ENCODE peak calls at places on chromosomes 12 and 14, in five cellular contexts. One of them, this sample, is unnamed.

GRCh38 chr14:96037891-96038557 is 1.1 kb upstream of the C14orf132 start:
- DNase-seq in transverse colon: peak
- DNase-seq in psoas muscle: peak
- DNase-seq in tibial artery: peak
- DNase-seq in heart right ventricle: no peak
- DNase-seq in this sample: no peak

GRCh38 chr12:12381982-12382381 is 25.1 kb downstream of the BORCS5 start:
- DNase-seq in psoas muscle: no peak
- DNase-seq in transverse colon: no peak
- DNase-seq in heart right ventricle: no peak
- DNase-seq in tibial artery: no peak
- DNase-seq in this sample: no peak

GRCh38 chr12:37543131-37543965 is 773.2 kb upstream of the ALG10B start:
- DNase-seq in tibial artery: no peak
- DNase-seq in heart right ventricle: no peak
- DNase-seq in psoas muscle: no peak
- DNase-seq in transverse colon: no peak
- DNase-seq in this sample: no peak

GRCh38 chr12:32125455-32126084 is 18.9 kb downstream of the BICD1 start:
- DNase-seq in heart right ventricle: no peak
- DNase-seq in psoas muscle: no peak
- DNase-seq in transverse colon: no peak
- DNase-seq in tibial artery: no peak
- DNase-seq in this sample: no peak

GRCh38 chr12:105724651-105725050 is 394.2 kb downstream of the C12orf75 start:
- DNase-seq in tibial artery: no peak
- DNase-seq in psoas muscle: no peak
- DNase-seq in transverse colon: no peak
- DNase-seq in heart right ventricle: no peak
- DNase-seq in this sample: no peak

GRCh38 chr12:106584104-106585064 is 1.6 kb downstream of the RFX4 start:
- DNase-seq in tibial artery: no peak
- DNase-seq in heart right ventricle: no peak
- DNase-seq in transverse colon: no peak
- DNase-seq in psoas muscle: no peak
- DNase-seq in this sample: no peak

GRCh38 chr12:115319641-115320040 is 635.7 kb upstream of the TBX3 start:
- DNase-seq in tibial artery: no peak
- DNase-seq in transverse colon: no peak
- DNase-seq in psoas muscle: no peak
- DNase-seq in heart right ventricle: no peak
- DNase-seq in this sample: no peak

GRCh38 chr14:101823511-101824120 is 62.1 kb downstream of the PPP2R5C start:
- DNase-seq in psoas muscle: no peak
- DNase-seq in tibial artery: no peak
- DNase-seq in transverse colon: peak
- DNase-seq in heart right ventricle: no peak
- DNase-seq in this sample: no peak

GRCh38 chr12:2944401-2945047 is 14.7 kb upstream of the TEAD4 start:
- DNase-seq in transverse colon: peak
- DNase-seq in heart right ventricle: peak
- DNase-seq in tibial artery: no peak
- DNase-seq in psoas muscle: peak
- DNase-seq in this sample: no peak

GRCh38 chr12:2285462-2285861 is 232.7 kb downstream of the CACNA1C start:
- DNase-seq in heart right ventricle: no peak
- DNase-seq in psoas muscle: no peak
- DNase-seq in transverse colon: no peak
- DNase-seq in tibial artery: peak
- DNase-seq in this sample: no peak

GRCh38 chr12:116860281-116860680 is 21.0 kb downstream of the HRK start:
- DNase-seq in heart right ventricle: no peak
- DNase-seq in psoas muscle: no peak
- DNase-seq in tibial artery: no peak
- DNase-seq in transverse colon: no peak
- DNase-seq in this sample: no peak
- H3K4me3 ChIP-seq in heart right ventricle: peak
- H3K4me3 ChIP-seq in psoas muscle: peak
- H3K4me3 ChIP-seq in tibial artery: peak
- H3K4me3 ChIP-seq in transverse colon: no peak
- H3K4me3 ChIP-seq in this sample: no peak

GRCh38 chr12:131312793-131313545 is 359.3 kb downstream of the ADGRD1 start:
- DNase-seq in tibial artery: no peak
- DNase-seq in transverse colon: no peak
- DNase-seq in psoas muscle: no peak
- DNase-seq in heart right ventricle: no peak
- DNase-seq in this sample: no peak
- TF ChIP-seq CTCF in tibial artery: no peak
- TF ChIP-seq CTCF in transverse colon: no peak
- TF ChIP-seq CTCF in psoas muscle: no peak
- TF ChIP-seq CTCF in heart right ventricle: no peak
- TF ChIP-seq CTCF in this sample: no peak

DNA sequence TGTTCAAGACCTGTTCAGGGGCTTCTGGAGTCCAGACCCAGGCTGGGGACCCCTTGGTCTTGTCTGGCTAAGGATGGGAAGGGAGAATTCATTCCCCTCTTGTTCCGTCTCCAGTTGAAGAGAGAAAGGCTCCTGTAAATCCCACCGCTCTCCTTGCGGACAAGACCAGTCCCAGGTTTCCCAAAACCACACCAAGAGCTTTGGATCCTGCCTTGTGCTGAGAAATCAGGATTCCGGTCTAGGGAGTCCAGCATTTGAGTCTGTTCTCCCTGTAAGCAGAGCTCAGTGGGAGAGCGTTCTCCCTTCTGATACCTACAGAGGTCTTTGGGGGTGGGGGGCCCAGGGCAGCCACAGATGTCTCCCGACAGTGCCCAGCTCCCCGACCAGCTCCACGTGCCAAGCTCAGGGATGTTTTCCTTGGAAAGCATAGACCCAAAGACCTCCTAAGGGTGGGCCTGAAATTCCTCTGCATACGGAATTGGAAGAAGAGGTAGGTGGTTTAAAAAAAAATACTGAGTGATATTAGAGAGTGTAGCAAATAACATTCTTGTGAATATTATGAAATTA is 1.9 kb downstream of the HOXC13 start:
- DNase-seq in psoas muscle: no peak
- DNase-seq in heart right ventricle: no peak
- DNase-seq in transverse colon: no peak
- DNase-seq in tibial artery: no peak
- DNase-seq in this sample: no peak
- H3K4me3 ChIP-seq in psoas muscle: no peak
- H3K4me3 ChIP-seq in heart right ventricle: no peak
- H3K4me3 ChIP-seq in transverse colon: no peak
- H3K4me3 ChIP-seq in tibial artery: peak
- H3K4me3 ChIP-seq in this sample: no peak

DNA sequence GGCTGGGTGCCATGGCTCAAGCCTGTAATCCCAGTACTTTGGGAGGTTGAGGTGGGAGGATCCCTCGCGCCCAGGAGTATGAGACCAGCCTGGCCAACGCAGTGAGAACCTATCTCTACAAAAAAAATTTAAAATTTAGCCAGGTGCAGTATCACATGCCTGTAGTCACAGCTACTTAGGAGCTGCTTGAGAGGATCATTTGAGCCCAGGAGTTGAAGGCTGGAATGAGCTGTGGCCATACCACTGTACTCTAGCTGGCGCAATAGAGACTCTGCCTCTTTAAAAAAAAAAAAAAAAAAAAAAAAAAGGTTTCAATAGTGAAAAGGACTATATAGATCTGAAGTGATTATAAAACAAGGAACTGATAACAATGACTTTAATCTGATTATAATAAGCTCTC is 13.5 kb downstream of the PSMA3 start:
- DNase-seq in tibial artery: no peak
- DNase-seq in heart right ventricle: no peak
- DNase-seq in transverse colon: no peak
- DNase-seq in psoas muscle: no peak
- DNase-seq in this sample: no peak
- TF ChIP-seq CTCF in tibial artery: no peak
- TF ChIP-seq CTCF in heart right ventricle: no peak
- TF ChIP-seq CTCF in transverse colon: no peak
- TF ChIP-seq CTCF in psoas muscle: no peak
- TF ChIP-seq CTCF in this sample: no peak

DNA sequence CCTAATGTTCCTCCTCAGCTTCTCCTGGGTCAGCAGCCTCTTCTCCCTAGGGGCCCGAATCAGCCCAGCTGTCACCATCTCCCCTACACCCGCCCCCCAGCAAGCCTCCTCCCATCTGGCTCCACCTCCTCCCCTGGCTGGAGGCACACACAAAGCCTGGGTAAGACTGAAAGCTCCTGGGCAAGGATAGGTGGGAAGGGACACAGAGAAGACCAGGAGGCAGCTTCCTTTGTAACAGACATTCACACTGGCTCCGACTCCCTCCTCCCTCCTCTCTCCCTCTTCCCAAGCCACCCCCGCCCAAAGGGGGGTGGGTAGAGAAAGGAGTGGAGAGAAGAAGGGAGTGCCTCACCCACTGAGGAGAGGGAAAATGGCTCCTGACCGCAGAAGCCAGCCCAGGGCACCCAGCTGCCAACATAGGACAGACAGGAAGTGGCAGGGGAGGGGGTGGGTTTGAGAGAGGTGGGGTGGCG is 4.0 kb downstream of the CHD4 start:
- DNase-seq in psoas muscle: peak
- DNase-seq in tibial artery: peak
- DNase-seq in transverse colon: peak
- DNase-seq in heart right ventricle: peak
- DNase-seq in this sample: no peak
- H3K4me3 ChIP-seq in psoas muscle: peak
- H3K4me3 ChIP-seq in tibial artery: peak
- H3K4me3 ChIP-seq in transverse colon: no peak
- H3K4me3 ChIP-seq in heart right ventricle: peak
- H3K4me3 ChIP-seq in this sample: peak

GRCh38 chr12:98002887-98003493 is 512.4 kb upstream of the TMPO start:
- DNase-seq in transverse colon: peak
- DNase-seq in psoas muscle: no peak
- DNase-seq in heart right ventricle: no peak
- DNase-seq in tibial artery: peak
- DNase-seq in this sample: peak
- TF ChIP-seq CTCF in transverse colon: no peak
- TF ChIP-seq CTCF in psoas muscle: peak
- TF ChIP-seq CTCF in heart right ventricle: peak
- TF ChIP-seq CTCF in tibial artery: peak
- TF ChIP-seq CTCF in this sample: peak

DNA sequence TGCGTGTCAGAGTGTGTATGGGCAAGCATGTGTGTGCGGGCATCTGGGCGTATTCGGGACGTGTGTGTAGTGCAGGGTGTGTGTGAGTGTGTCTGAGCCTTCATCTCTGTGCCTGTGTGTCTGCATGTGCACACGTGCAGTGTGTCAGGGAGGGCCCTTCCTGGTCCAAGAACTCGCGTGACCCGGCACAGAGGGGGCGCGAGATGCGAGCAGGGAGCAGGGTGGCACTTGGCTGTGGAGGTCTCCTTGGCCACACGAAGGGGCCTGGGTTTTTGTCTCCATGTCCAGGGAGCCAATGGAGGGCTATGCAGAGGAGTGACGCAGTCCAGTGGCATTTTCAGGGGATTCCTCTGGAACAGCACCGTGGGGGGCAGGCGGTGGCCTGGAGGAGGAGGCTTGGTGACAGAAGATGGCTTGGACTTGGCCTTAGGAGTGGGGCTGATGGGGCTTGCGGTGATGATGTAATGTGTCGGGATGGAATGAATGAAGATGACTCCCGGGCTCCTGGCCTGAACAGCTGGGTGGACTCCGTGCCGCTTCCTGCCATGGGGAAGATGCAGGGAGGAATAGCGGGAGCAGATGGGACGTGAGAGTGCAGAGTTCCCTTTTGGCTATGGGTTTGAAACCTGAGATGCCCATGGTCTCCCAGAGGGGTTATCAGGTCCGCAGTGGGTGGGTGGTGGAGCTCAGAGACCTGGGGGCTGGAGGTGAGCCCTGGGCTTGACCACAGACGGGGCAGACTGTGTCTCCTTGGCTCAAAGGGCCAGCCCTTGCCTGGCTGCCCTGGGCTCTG is 208.3 kb downstream of the PHETA1 start:
- DNase-seq in tibial artery: no peak
- DNase-seq in heart right ventricle: no peak
- DNase-seq in transverse colon: no peak
- DNase-seq in psoas muscle: no peak
- DNase-seq in this sample: no peak
- H3K4me3 ChIP-seq in tibial artery: no peak
- H3K4me3 ChIP-seq in heart right ventricle: no peak
- H3K4me3 ChIP-seq in transverse colon: no peak
- H3K4me3 ChIP-seq in psoas muscle: no peak
- H3K4me3 ChIP-seq in this sample: no peak

DNA sequence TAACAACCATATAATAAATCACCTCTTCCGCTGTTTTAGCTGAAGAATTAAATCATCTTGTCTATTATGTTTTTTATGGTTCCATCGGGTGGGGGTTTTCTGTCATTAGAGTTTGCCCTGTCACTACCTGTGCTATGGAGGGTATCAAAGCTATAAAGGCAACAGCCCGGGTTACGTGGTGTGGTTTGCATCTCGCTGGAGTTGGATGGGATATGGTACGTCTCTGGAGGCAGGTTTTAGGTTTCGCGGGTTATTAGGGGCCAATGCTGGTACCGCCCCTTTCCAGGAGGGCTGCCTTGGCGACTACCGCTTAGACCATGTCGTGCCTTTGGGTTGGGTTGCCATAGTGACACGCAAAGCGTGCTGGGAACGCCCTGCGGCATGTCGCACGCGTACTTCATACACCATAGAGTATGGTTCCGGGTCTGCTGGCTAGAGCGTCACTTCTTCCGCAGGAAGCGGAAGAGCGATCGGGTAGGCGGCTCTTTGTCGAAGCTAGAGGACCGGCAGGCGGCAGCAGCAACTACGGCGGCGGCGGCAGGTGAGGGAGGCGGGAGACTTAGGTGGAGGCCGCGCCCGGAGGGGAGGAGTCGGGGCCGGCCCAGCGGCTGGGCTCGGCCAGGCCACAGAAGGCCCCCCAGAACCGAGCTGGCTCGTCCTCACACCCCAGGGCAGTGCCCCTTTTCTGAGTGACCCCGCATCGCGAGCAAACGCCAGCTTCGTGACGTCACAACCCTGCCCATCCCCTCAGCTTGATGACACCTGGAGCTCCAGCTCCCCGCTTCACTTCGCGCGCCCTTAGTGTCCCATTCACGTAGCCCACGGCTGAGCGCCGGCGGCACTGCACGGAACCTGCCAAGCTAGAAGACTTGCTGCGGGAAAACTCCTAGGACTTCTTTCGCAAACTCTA is at the start of gene ZC3H10:
- DNase-seq in transverse colon: peak
- DNase-seq in heart right ventricle: peak
- DNase-seq in tibial artery: peak
- DNase-seq in psoas muscle: peak
- DNase-seq in this sample: peak
- TF ChIP-seq CTCF in transverse colon: no peak
- TF ChIP-seq CTCF in heart right ventricle: peak
- TF ChIP-seq CTCF in tibial artery: peak
- TF ChIP-seq CTCF in psoas muscle: peak
- TF ChIP-seq CTCF in this sample: peak

This sample was measured in astrocyte of the cerebellum.